ENCODE peak calls at places on chromosomes 6 and 20, in six cellular contexts. P is stomach, B is adrenal gland, X is A549, R is Calu3, G is right atrium auricular region. W is an unnamed sample.

GRCh38 chr6:150902142-150902800 is 36.8 kb downstream of the MTHFD1L start:
- DNase-seq in P (no peak), B (no peak), X (no peak), R (no peak), G (peak), W (no peak)

GRCh38 chr20:58007947-58008346 is 220.5 kb downstream of the ANKRD60 start:
- DNase-seq in P (no peak), B (no peak), X (no peak), R (no peak), G (no peak), W (no peak)

GRCh38 chr20:48359692-48360337 is 468.0 kb downstream of the PREX1 start:
- DNase-seq in P (no peak), B (no peak), X (no peak), R (peak), G (no peak), W (no peak)

GRCh38 chr6:51025082-51025777 is 206.6 kb downstream of the TFAP2B start:
- DNase-seq in P (no peak), B (no peak), X (no peak), R (no peak), G (no peak), W (no peak)

GRCh38 chr6:74574794-74575193 is 631.1 kb downstream of the COL12A1 start:
- DNase-seq in P (no peak), B (no peak), X (no peak), R (peak), G (no peak), W (no peak)

GRCh38 chr6:107628878-107629277 is 139.0 kb downstream of the SOBP start:
- DNase-seq in P (no peak), B (no peak), X (no peak), R (no peak), G (no peak), W (no peak)

GRCh38 chr6:126628125-126628524 is 288.2 kb downstream of the CENPW start:
- DNase-seq in P (no peak), B (no peak), X (no peak), R (no peak), G (no peak), W (no peak)

GRCh38 chr20:35828434-35828833 is 56.6 kb downstream of the PHF20 start:
- DNase-seq in P (peak), B (peak), X (no peak), R (no peak), G (no peak), W (peak)

GRCh38 chr6:160733045-160733646 is 31.1 kb downstream of the PLG start:
- DNase-seq in P (peak), B (peak), X (peak), R (peak), G (no peak), W (peak)

GRCh38 chr6:33722103-33722646 is 10.7 kb upstream of the UQCC2 start:
- DNase-seq in P (no peak), B (no peak), X (no peak), R (no peak), G (no peak), W (no peak)

GRCh38 chr20:53556267-53556897 is 37.3 kb downstream of the ZNF217 start:
- DNase-seq in P (no peak), B (no peak), X (no peak), R (no peak), G (no peak), W (no peak)

GRCh38 chr6:139282684-139283083 is 9.1 kb downstream of the TXLNB start:
- DNase-seq in P (no peak), B (no peak), X (no peak), R (no peak), G (no peak), W (no peak)

GRCh38 chr6:2802521-2803060 is 37.4 kb downstream of the WRNIP1 start:
- DNase-seq in P (no peak), B (no peak), X (no peak), R (no peak), G (peak), W (no peak)

GRCh38 chr6:159608961-159609673 is 83.9 kb downstream of the SOD2 start:
- DNase-seq in P (no peak), B (no peak), X (peak), R (peak), G (no peak), W (peak)

GRCh38 chr20:46400253-46400652 is 6.2 kb downstream of the ELMO2 start:
- DNase-seq in P (no peak), B (peak), X (no peak), R (no peak), G (no peak), W (no peak)

GRCh38 chr6:71203211-71203610 is 85.4 kb upstream of the OGFRL1 start:
- DNase-seq in P (no peak), B (no peak), X (no peak), R (no peak), G (no peak), W (peak)

GRCh38 chr20:59064214-59064722 is 21.7 kb upstream of the PRELID3B start:
- DNase-seq in P (no peak), B (no peak), X (no peak), R (no peak), G (no peak), W (peak)

GRCh38 chr6:165876568-165876967 is 213.5 kb upstream of the PDE10A start:
- DNase-seq in P (no peak), B (peak), X (no peak), R (no peak), G (peak), W (no peak)

GRCh38 chr20:57659789-57660509 is 39.7 kb upstream of the ZBP1 start:
- DNase-seq in P (peak), B (no peak), X (no peak), R (peak), G (no peak), W (no peak)

GRCh38 chr6:29628419-29629281 is 4.3 kb downstream of the GABBR1 start:
- DNase-seq in P (peak), B (peak), X (peak), R (peak), G (peak), W (peak)

DNA sequence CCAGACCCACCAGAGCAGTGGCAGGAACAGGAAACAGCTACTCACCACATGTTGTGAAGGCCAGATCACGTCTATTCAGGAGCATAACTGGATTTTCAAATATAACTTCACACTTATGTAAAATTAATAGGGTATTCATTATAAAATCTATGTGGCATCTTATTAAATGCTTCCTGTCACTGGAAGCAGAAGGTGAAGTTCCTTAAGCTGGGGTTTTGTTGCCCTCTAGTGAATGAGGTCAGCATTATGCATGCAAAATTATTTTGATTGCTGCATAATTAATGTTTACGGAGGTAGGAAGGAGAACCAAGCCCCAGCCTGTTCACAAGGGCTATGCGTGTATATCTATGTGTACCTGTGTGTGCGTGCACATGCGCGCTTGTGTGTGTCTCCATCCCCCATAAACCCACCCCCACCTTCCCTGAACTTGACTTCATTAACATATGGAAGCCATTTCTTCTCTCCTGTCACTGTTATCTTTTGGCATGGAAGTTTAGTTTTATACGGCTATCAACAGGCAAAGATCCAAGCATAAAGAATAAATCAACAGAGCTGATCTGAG is 90.3 kb upstream of the CDH4 start:
- DNase-seq in P (no peak), B (no peak), X (no peak), R (no peak), G (no peak), W (no peak)
- TF ChIP-seq CTCF in P (no peak), B (no peak), X (peak), R (no peak), G (no peak), W (no peak)

GRCh38 chr6:40287296-40287820 is 299.8 kb downstream of the LRFN2 start:
- DNase-seq in P (no peak), B (no peak), X (no peak), R (no peak), G (no peak), W (peak)

GRCh38 chr6:40285535-40285934 is 301.6 kb downstream of the LRFN2 start:
- DNase-seq in P (no peak), B (no peak), X (no peak), R (no peak), G (no peak), W (no peak)

GRCh38 chr6:40286027-40286426 is 301.1 kb downstream of the LRFN2 start:
- DNase-seq in P (no peak), B (no peak), X (no peak), R (no peak), G (no peak), W (no peak)

GRCh38 chr6:40288919-40289318 is 298.2 kb downstream of the LRFN2 start:
- DNase-seq in P (no peak), B (no peak), X (no peak), R (no peak), G (no peak), W (no peak)

GRCh38 chr6:40286721-40287120 is 300.4 kb downstream of the LRFN2 start:
- DNase-seq in P (no peak), B (no peak), X (no peak), R (no peak), G (no peak), W (no peak)
- TF ChIP-seq CTCF in P (no peak), B (no peak), X (no peak), R (no peak), G (no peak), W (peak)

GRCh38 chr6:19804362-19805145 is 32.6 kb upstream of the ID4 start:
- DNase-seq in P (peak), B (peak), X (peak), R (peak), G (peak), W (peak)
- TF ChIP-seq CTCF in P (no peak), B (no peak), X (no peak), R (no peak), G (no peak), W (no peak)

GRCh38 chr6:4350571-4351505 is 215.5 kb upstream of the ECI2 start:
- DNase-seq in P (no peak), B (peak), X (no peak), R (no peak), G (no peak), W (no peak)

GRCh38 chr6:4349931-4350330 is 214.6 kb upstream of the ECI2 start:
- DNase-seq in P (no peak), B (no peak), X (no peak), R (no peak), G (no peak), W (no peak)

GRCh38 chr6:4352731-4353130 is 217.4 kb upstream of the ECI2 start:
- DNase-seq in P (peak), B (no peak), X (no peak), R (no peak), G (no peak), W (no peak)

GRCh38 chr6:4351857-4352669 is 216.7 kb upstream of the ECI2 start:
- DNase-seq in P (peak), B (peak), X (peak), R (peak), G (peak), W (no peak)

GRCh38 chr6:4351506-4351852 is 216.1 kb upstream of the ECI2 start:
- DNase-seq in P (no peak), B (no peak), X (no peak), R (no peak), G (no peak), W (no peak)
- TF ChIP-seq CTCF in P (no peak), B (no peak), X (no peak), R (no peak), G (no peak), W (no peak)

GRCh38 chr6:118403036-118403435 is 145.1 kb upstream of the PLN start:
- DNase-seq in P (no peak), B (no peak), X (no peak), R (no peak), G (no peak), W (no peak)

GRCh38 chr6:118410001-118410400 is 138.1 kb upstream of the PLN start:
- DNase-seq in P (no peak), B (no peak), X (no peak), R (no peak), G (no peak), W (no peak)

GRCh38 chr6:118408863-118409262 is 139.2 kb upstream of the PLN start:
- DNase-seq in P (no peak), B (no peak), X (no peak), R (no peak), G (no peak), W (no peak)
- TF ChIP-seq CTCF in P (no peak), B (no peak), X (no peak), R (no peak), G (no peak), W (no peak)

GRCh38 chr20:63612276-63612931 is 14.5 kb downstream of the GMEB2 start:
- DNase-seq in P (no peak), B (peak), X (no peak), R (no peak), G (no peak), W (no peak)
- TF ChIP-seq CTCF in P (no peak), B (no peak), X (no peak), R (no peak), G (no peak), W (no peak)